ENCODE peak calls at places on chromosomes 16 and 17, in five cellular contexts. One of them, this sample, is unnamed.

GRCh38 chr16:87391324-87391949 is 699 bp upstream of the MAP1LC3B start:
- DNase-seq in stimulated activated CD4-positive, alpha-beta T cell treated with anti-CD3 and anti-CD28 coated beads, Interleukin-1b, Interleukin-23, amount 100 ng/mL, for 4 hours: no peak
- DNase-seq in GOT3: no peak
- DNase-seq in tibial nerve: peak
- DNase-seq in dorsolateral prefrontal cortex: no peak
- DNase-seq in this sample: no peak

GRCh38 chr17:1606352-1606985 is 22.2 kb downstream of the SLC43A2 start:
- DNase-seq in dorsolateral prefrontal cortex: no peak
- DNase-seq in GOT3: no peak
- DNase-seq in stimulated activated CD4-positive, alpha-beta T cell treated with anti-CD3 and anti-CD28 coated beads, Interleukin-1b, Interleukin-23, amount 100 ng/mL, for 4 hours: no peak
- DNase-seq in tibial nerve: no peak
- DNase-seq in this sample: peak

GRCh38 chr16:765971-766819 is 5.7 kb downstream of the MSLN start:
- DNase-seq in GOT3: no peak
- DNase-seq in stimulated activated CD4-positive, alpha-beta T cell treated with anti-CD3 and anti-CD28 coated beads, Interleukin-1b, Interleukin-23, amount 100 ng/mL, for 4 hours: no peak
- DNase-seq in tibial nerve: no peak
- DNase-seq in dorsolateral prefrontal cortex: no peak
- DNase-seq in this sample: no peak

GRCh38 chr17:8143581-8144400 is 8.4 kb downstream of the PER1 start:
- DNase-seq in stimulated activated CD4-positive, alpha-beta T cell treated with anti-CD3 and anti-CD28 coated beads, Interleukin-1b, Interleukin-23, amount 100 ng/mL, for 4 hours: no peak
- DNase-seq in dorsolateral prefrontal cortex: no peak
- DNase-seq in tibial nerve: no peak
- DNase-seq in GOT3: no peak
- DNase-seq in this sample: no peak

GRCh38 chr16:72838999-72839398 is 208.9 kb downstream of the ZFHX3 start:
- DNase-seq in tibial nerve: no peak
- DNase-seq in dorsolateral prefrontal cortex: no peak
- DNase-seq in GOT3: no peak
- DNase-seq in stimulated activated CD4-positive, alpha-beta T cell treated with anti-CD3 and anti-CD28 coated beads, Interleukin-1b, Interleukin-23, amount 100 ng/mL, for 4 hours: no peak
- DNase-seq in this sample: no peak

GRCh38 chr17:57783338-57783742 is 38.2 kb upstream of the CCDC182 start:
- DNase-seq in dorsolateral prefrontal cortex: peak
- DNase-seq in GOT3: no peak
- DNase-seq in stimulated activated CD4-positive, alpha-beta T cell treated with anti-CD3 and anti-CD28 coated beads, Interleukin-1b, Interleukin-23, amount 100 ng/mL, for 4 hours: peak
- DNase-seq in tibial nerve: peak
- DNase-seq in this sample: peak

GRCh38 chr16:2753523-2754020 is 1.1 kb downstream of the SRRM2 start:
- DNase-seq in GOT3: no peak
- DNase-seq in tibial nerve: no peak
- DNase-seq in dorsolateral prefrontal cortex: no peak
- DNase-seq in stimulated activated CD4-positive, alpha-beta T cell treated with anti-CD3 and anti-CD28 coated beads, Interleukin-1b, Interleukin-23, amount 100 ng/mL, for 4 hours: no peak
- DNase-seq in this sample: no peak

GRCh38 chr16:7888421-7888820 is 555.8 kb downstream of the RBFOX1 start:
- DNase-seq in dorsolateral prefrontal cortex: peak
- DNase-seq in stimulated activated CD4-positive, alpha-beta T cell treated with anti-CD3 and anti-CD28 coated beads, Interleukin-1b, Interleukin-23, amount 100 ng/mL, for 4 hours: no peak
- DNase-seq in GOT3: no peak
- DNase-seq in tibial nerve: no peak
- DNase-seq in this sample: no peak

GRCh38 chr17:60381958-60382357 is 10.0 kb downstream of the USP32 start:
- DNase-seq in tibial nerve: no peak
- DNase-seq in GOT3: no peak
- DNase-seq in dorsolateral prefrontal cortex: no peak
- DNase-seq in stimulated activated CD4-positive, alpha-beta T cell treated with anti-CD3 and anti-CD28 coated beads, Interleukin-1b, Interleukin-23, amount 100 ng/mL, for 4 hours: no peak
- DNase-seq in this sample: no peak